ENCODE peak calls at places on chromosomes 12 and 14, in five cellular contexts. F is astrocyte of the spinal cord, U is heart left ventricle, C is left lung, B is GM06990. W is an unnamed sample.

GRCh38 chr12:132711169-132711843 is 664 bp downstream of the PGAM5 start:
- DNase-seq in F (no peak), U (peak; percentile 63), B (peak; percentile 61), C (peak; percentile 86), W (no peak)

GRCh38 chr12:32918890-32919791 is 22.6 kb upstream of the PKP2 start:
- DNase-seq in B (no peak), C (no peak), U (no peak), F (peak; percentile 93), W (no peak)

GRCh38 chr14:61860294-61860918 is 98.2 kb downstream of the SNAPC1 start:
- DNase-seq in C (no peak), B (peak; percentile 40), F (peak; percentile 37), U (no peak), W (no peak)

GRCh38 chr12:49984960-49985359 is 12.2 kb downstream of the AQP6 start:
- DNase-seq in F (no peak), C (no peak), U (no peak), B (no peak), W (no peak)

GRCh38 chr12:50933459-50934124 is 18.8 kb upstream of the HIGD1C start:
- DNase-seq in F (no peak), B (no peak), U (no peak), C (no peak), W (no peak)

GRCh38 chr12:42426733-42427132 is 100.8 kb downstream of the PPHLN1 start:
- DNase-seq in F (peak; percentile 72), B (no peak), C (no peak), U (no peak), W (no peak)

GRCh38 chr12:132596016-132596415 is 14.4 kb downstream of the LRCOL1 start:
- DNase-seq in B (no peak), F (peak; percentile 26), U (peak; percentile 60), C (peak; percentile 76), W (no peak)

GRCh38 chr12:62813031-62813829 is 121.7 kb downstream of the PPM1H start:
- DNase-seq in U (peak; percentile 76), B (no peak), C (peak; percentile 84), F (peak; percentile 69), W (no peak)

GRCh38 chr14:104864267-104865068 is 600 bp upstream of the CEP170B start:
- DNase-seq in F (no peak), B (no peak), C (peak; percentile 86), U (no peak), W (no peak)

GRCh38 chr14:73784065-73784987 is 67.3 kb upstream of the PTGR2 start:
- DNase-seq in U (no peak), F (peak; percentile 35), B (no peak), C (no peak), W (no peak)

GRCh38 chr14:65184032-65184764 is 81.9 kb upstream of the MAX start:
- DNase-seq in C (no peak), F (peak; percentile 50), U (no peak), B (no peak), W (no peak)

GRCh38 chr12:111031956-111032919 is 111.9 kb upstream of the MYL2 start:
- DNase-seq in B (no peak), U (no peak), C (no peak), F (no peak), W (no peak)

GRCh38 chr12:128603573-128604120 is 220.1 kb downstream of the SLC15A4 start:
- DNase-seq in B (no peak), C (no peak), F (no peak), U (no peak), W (no peak)

DNA sequence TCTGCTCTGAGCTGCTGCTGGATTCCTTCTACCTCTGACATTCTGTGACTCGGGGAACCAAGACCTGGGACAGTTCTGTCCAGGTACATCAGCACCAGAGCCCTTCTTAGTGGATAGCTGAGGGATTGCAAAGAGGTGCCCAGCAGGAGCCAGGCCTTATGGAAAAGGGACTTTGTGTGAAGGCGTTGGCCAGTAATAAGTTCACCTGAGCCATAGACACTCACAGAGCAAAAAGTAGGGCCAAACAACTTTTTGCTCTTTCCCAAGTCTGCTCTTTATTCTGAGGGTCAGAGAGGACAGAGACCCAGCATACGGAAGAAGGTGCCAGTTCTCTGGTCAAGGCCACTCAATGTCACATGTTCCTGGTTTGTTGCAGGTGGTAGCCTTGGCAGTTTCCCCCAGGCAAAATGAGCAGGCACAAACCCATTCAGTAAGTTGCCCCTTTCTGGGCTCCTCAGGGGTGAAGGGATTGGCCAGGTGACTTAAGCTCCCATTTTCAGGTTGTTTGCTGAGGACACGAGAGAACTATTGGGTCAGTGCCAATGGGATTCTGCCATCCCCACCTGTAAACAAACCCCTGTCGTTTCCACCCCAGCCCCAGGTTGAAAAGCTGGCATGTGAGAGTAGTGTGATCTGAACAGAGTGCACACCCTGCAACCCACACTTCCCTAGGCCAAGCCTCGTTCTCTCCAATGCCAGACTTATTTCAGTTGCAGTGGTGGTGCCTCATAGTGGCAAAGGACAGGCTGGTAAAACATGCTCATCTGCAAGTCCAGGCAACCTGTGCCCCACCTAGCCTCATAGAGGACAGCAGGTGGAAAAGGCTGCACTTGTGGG is 150.3 kb downstream of the SMOC1 start:
- DNase-seq in U (no peak), B (no peak), F (no peak), C (no peak), W (no peak)
- TF ChIP-seq CTCF in U (no peak), B (no peak), F (no peak), C (no peak), W (no peak)

GRCh38 chr12:117046425-117046824 is 52.8 kb downstream of the TESC start:
- DNase-seq in C (peak; percentile 56), B (no peak), F (no peak), U (no peak), W (no peak)
- TF ChIP-seq CTCF in C (no peak), B (no peak), F (no peak), U (no peak), W (no peak)

DNA sequence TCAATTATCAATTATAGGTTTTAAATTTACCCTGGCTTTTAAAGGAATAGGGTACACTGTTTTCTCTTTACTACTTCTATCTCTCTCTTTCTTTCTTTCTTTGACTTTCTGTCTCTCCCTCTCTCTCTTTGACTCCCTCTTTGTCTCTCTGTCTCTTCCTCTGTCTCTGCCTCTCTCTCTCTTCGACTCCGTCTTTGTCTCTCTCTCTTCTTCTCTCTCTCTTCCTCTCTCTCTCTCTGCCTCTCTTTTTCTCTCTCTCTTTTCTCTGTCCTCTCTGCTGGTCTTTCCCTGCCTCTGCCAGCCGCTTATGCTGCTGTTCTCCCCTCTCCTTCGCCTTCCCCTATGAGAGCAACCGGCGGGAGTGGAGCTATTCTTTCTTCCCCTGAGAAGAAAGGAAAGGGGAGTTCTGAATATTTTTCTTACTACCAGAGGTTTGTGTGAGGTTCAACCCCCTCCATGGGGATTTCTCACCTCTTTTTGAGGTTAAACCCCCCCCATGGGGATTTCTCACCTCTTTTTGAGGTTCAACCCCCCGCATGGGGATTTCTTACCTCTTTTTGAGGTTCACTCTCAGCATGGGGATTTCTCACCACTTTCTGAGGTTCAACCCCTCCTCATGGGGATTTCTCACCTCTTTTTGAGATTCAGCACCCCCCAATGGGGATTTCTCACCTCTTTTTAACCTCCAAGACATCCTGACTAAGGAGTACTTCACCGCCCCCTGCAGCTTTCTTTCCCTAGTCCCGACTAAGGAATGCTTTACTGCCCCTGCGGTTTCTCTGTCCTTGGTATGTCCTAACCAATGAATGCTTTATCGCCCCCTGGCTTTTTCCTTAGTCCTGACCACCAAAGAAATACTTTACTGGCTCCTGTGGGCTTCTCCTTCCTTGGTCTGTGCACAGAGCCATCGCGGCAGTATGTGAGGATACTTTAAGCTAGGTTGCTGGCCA is 27.4 kb upstream of the DDHD1 start:
- DNase-seq in U (no peak), B (peak; percentile 59), C (no peak), F (peak; percentile 33), W (no peak)
- TF ChIP-seq CTCF in U (peak; percentile 13), B (peak; percentile 30), C (no peak), F (peak; percentile 20), W (peak; percentile 73)

GRCh38 chr14:54366726-54367707 is 29.8 kb upstream of the CDKN3 start:
- DNase-seq in F (peak; percentile 73), B (no peak), U (no peak), C (no peak), W (no peak)
- TF ChIP-seq CTCF in F (peak; percentile 79), B (peak; percentile 61), U (peak; percentile 39), C (peak; percentile 18), W (peak; percentile 80)

GRCh38 chr12:14135996-14136395 is 154.6 kb upstream of the GRIN2B start:
- DNase-seq in F (no peak), B (no peak), U (no peak), C (no peak), W (no peak)

GRCh38 chr12:14138495-14138894 is 157.1 kb upstream of the GRIN2B start:
- DNase-seq in C (no peak), U (no peak), B (no peak), F (no peak), W (no peak)
- TF ChIP-seq CTCF in C (no peak), U (no peak), B (peak; percentile 40), F (no peak), W (peak; percentile 26)

GRCh38 chr12:2722806-2723205 is 72.0 kb upstream of the FKBP4 start:
- DNase-seq in F (no peak), C (no peak), B (no peak), U (no peak), W (no peak)
- TF ChIP-seq CTCF in F (no peak), C (no peak), B (no peak), U (no peak), W (no peak)

W was measured in chondrocyte.